ENCODE peak calls at places on chromosomes 11 and 22, in six cellular contexts. F, X, O, G, M and D are unnamed samples.

GRCh38 chr11:35873721-35874120 is 70.1 kb upstream of the LDLRAD3 start:
- DNase-seq in F (no peak), X (no peak), O (no peak), G (no peak), M (no peak), D (no peak)

GRCh38 chr22:49962012-49962750 is 1.6 kb downstream of the PIM3 start:
- DNase-seq in F (peak), X (peak), O (peak), G (peak), M (peak), D (no peak)

GRCh38 chr22:21641417-21641794 is 696 bp upstream of the SDF2L1 start:
- DNase-seq in F (peak), X (no peak), O (no peak), G (no peak), M (peak), D (peak)

GRCh38 chr11:79501688-79502087 is 60.9 kb upstream of the TENM4 start:
- DNase-seq in F (no peak), X (no peak), O (no peak), G (no peak), M (no peak), D (no peak)

GRCh38 chr11:65868076-65868667 is 4.4 kb downstream of the EFEMP2 start:
- DNase-seq in F (no peak), X (no peak), O (peak), G (no peak), M (no peak), D (peak)

GRCh38 chr22:17866127-17866526 is 91.9 kb upstream of the BID start:
- DNase-seq in F (no peak), X (no peak), O (peak), G (no peak), M (no peak), D (no peak)

GRCh38 chr11:103016031-103016430 is 60.5 kb upstream of the MMP13 start:
- DNase-seq in F (no peak), X (no peak), O (no peak), G (no peak), M (no peak), D (no peak)

GRCh38 chr11:86079421-86079820 is 10.5 kb upstream of the PICALM start:
- DNase-seq in F (no peak), X (no peak), O (no peak), G (no peak), M (no peak), D (no peak)

GRCh38 chr11:68969386-68969785 is 11.4 kb downstream of the MRGPRD start:
- DNase-seq in F (no peak), X (no peak), O (no peak), G (no peak), M (no peak), D (no peak)

GRCh38 chr22:35375031-35375430 is 5.9 kb upstream of the HMOX1 start:
- DNase-seq in F (no peak), X (no peak), O (no peak), G (no peak), M (no peak), D (no peak)

GRCh38 chr11:11748706-11749365 is 92.9 kb upstream of the USP47 start:
- DNase-seq in F (peak), X (no peak), O (no peak), G (no peak), M (no peak), D (no peak)

GRCh38 chr11:36131719-36132349 is 157.4 kb downstream of the COMMD9 start:
- DNase-seq in F (peak), X (no peak), O (peak), G (no peak), M (no peak), D (peak)

GRCh38 chr11:665707-666281 is 28.7 kb downstream of the DRD4 start:
- DNase-seq in F (peak), X (no peak), O (no peak), G (no peak), M (no peak), D (no peak)

GRCh38 chr11:82908311-82908710 is 6.8 kb downstream of the DDIAS start:
- DNase-seq in F (no peak), X (no peak), O (no peak), G (no peak), M (no peak), D (no peak)

GRCh38 chr11:9697766-9698165 is 33.9 kb downstream of the SWAP70 start:
- DNase-seq in F (no peak), X (no peak), O (no peak), G (no peak), M (no peak), D (no peak)

GRCh38 chr22:35349704-35350538 is 31.0 kb upstream of the HMOX1 start:
- DNase-seq in F (no peak), X (no peak), O (peak), G (no peak), M (no peak), D (peak)

GRCh38 chr11:100676901-100677300 is 10.2 kb upstream of the ARHGAP42 start:
- DNase-seq in F (no peak), X (no peak), O (no peak), G (no peak), M (no peak), D (no peak)

GRCh38 chr11:44949160-44950035 is 1.3 kb downstream of the TP53I11 start:
- DNase-seq in F (peak), X (no peak), O (no peak), G (peak), M (peak), D (peak)

GRCh38 chr11:128501576-128502549 is 85.5 kb downstream of the ETS1 start:
- DNase-seq in F (peak), X (no peak), O (no peak), G (no peak), M (no peak), D (no peak)

GRCh38 chr11:57001674-57002401 is 13.1 kb downstream of the OR5AK2 start:
- DNase-seq in F (no peak), X (no peak), O (no peak), G (no peak), M (no peak), D (no peak)

GRCh38 chr22:44456661-44457412 is 41.2 kb downstream of the RTL6 start:
- DNase-seq in F (no peak), X (no peak), O (no peak), G (no peak), M (no peak), D (no peak)

GRCh38 chr11:119615003-119615878 is 113.8 kb downstream of the NECTIN1 start:
- DNase-seq in F (peak), X (no peak), O (peak), G (no peak), M (no peak), D (no peak)

GRCh38 chr11:62923634-62924411 is 2.7 kb upstream of the CHRM1 start:
- DNase-seq in F (no peak), X (no peak), O (peak), G (peak), M (no peak), D (no peak)

GRCh38 chr11:128886401-128887119 is 4.6 kb upstream of the KCNJ5 start:
- DNase-seq in F (no peak), X (no peak), O (no peak), G (peak), M (peak), D (peak)

GRCh38 chr22:30044369-30044768 is 35.9 kb upstream of the HORMAD2 start:
- DNase-seq in F (peak), X (no peak), O (no peak), G (no peak), M (no peak), D (no peak)

GRCh38 chr22:50185384-50186087 is at the start of gene TRABD:
- DNase-seq in F (peak), X (peak), O (peak), G (peak), M (peak), D (peak)

GRCh38 chr11:116657842-116658825 is 114.7 kb downstream of the BUD13 start:
- DNase-seq in F (no peak), X (no peak), O (no peak), G (no peak), M (no peak), D (no peak)

GRCh38 chr22:33480118-33480517 is 421.9 kb upstream of the SYN3 start:
- DNase-seq in F (no peak), X (no peak), O (no peak), G (no peak), M (no peak), D (no peak)

GRCh38 chr11:70826541-70826943 is 425.8 kb downstream of the SHANK2 start:
- DNase-seq in F (peak), X (no peak), O (peak), G (no peak), M (peak), D (peak)

GRCh38 chr22:38718414-38718813 is 12.7 kb downstream of the GTPBP1 start:
- DNase-seq in F (peak), X (no peak), O (no peak), G (no peak), M (no peak), D (no peak)

GRCh38 chr11:34308049-34308692 is 49.6 kb downstream of the ABTB2 start:
- DNase-seq in F (peak), X (no peak), O (no peak), G (no peak), M (no peak), D (no peak)

GRCh38 chr22:49460662-49461371 is 366.9 kb downstream of the BRD1 start:
- DNase-seq in F (no peak), X (no peak), O (no peak), G (no peak), M (peak), D (no peak)

GRCh38 chr11:69721061-69721460 is 17.2 kb upstream of the FGF19 start:
- DNase-seq in F (no peak), X (no peak), O (no peak), G (no peak), M (no peak), D (no peak)

GRCh38 chr11:78187366-78188011 is 937 bp downstream of the KCTD21 start:
- DNase-seq in F (no peak), X (no peak), O (no peak), G (peak), M (no peak), D (no peak)

GRCh38 chr22:29055192-29055830 is 6.3 kb downstream of the C22orf31 start:
- DNase-seq in F (no peak), X (no peak), O (no peak), G (no peak), M (no peak), D (peak)

GRCh38 chr11:17736921-17737817 is 2.6 kb downstream of the KCNC1 start:
- DNase-seq in F (no peak), X (no peak), O (no peak), G (no peak), M (no peak), D (no peak)

GRCh38 chr11:79439893-79440450 is 858 bp downstream of the TENM4 start:
- DNase-seq in F (no peak), X (no peak), O (peak), G (peak), M (peak), D (peak)

GRCh38 chr11:77047007-77047927 is 13.1 kb downstream of the B3GNT6 start:
- DNase-seq in F (peak), X (peak), O (peak), G (peak), M (peak), D (peak)

GRCh38 chr11:6703247-6704063 is 20.3 kb upstream of the MRPL17 start:
- DNase-seq in F (peak), X (no peak), O (peak), G (peak), M (no peak), D (peak)

GRCh38 chr22:31144223-31144622 is 3.9 kb upstream of the PLA2G3 start:
- DNase-seq in F (peak), X (no peak), O (no peak), G (no peak), M (no peak), D (no peak)